ENCODE peak calls at places on chromosome 2, in nine cellular contexts. R is breast epithelium; Z is IMR-90; A is vagina; U is hepatocyte; Y is sigmoid colon; H is colonic mucosa; T is pancreas; L is CD8-positive, alpha-beta T cell. J is an unnamed sample.

GRCh38 chr2:238965371-238966273 is 117.7 kb downstream of the TWIST2 start:
- DNase-seq in R (no peak), Y (peak), L (no peak), U (no peak), T (no peak), Z (no peak), A (peak), H (peak), J (no peak)

GRCh38 chr2:226426292-226426736 is 373.3 kb downstream of the IRS1 start:
- DNase-seq in R (no peak), H (no peak), L (no peak), Z (peak), T (no peak), Y (no peak), A (no peak), U (no peak), J (no peak)

GRCh38 chr2:171923206-171923605 is 945 bp downstream of the HAT1 start:
- DNase-seq in U (peak), R (no peak), A (no peak), Z (peak), Y (no peak), T (peak), L (no peak), H (peak), J (no peak)

GRCh38 chr2:121085801-121086200 is 199.2 kb downstream of the TFCP2L1 start:
- DNase-seq in U (no peak), H (no peak), R (no peak), L (no peak), Z (no peak), A (no peak), T (no peak), Y (no peak), J (no peak)

GRCh38 chr2:143515318-143515717 is 386.1 kb downstream of the ARHGAP15 start:
- DNase-seq in Y (no peak), L (no peak), T (no peak), H (no peak), A (no peak), U (no peak), R (no peak), Z (no peak), J (no peak)

GRCh38 chr2:64656379-64656778 is 2.7 kb upstream of the SERTAD2 start:
- DNase-seq in T (no peak), H (no peak), Z (no peak), U (no peak), Y (no peak), A (no peak), R (no peak), L (no peak), J (no peak)

GRCh38 chr2:64807417-64807816 is 153.7 kb upstream of the SERTAD2 start:
- DNase-seq in H (no peak), U (peak), A (no peak), T (no peak), Z (peak), L (no peak), Y (no peak), R (no peak), J (no peak)

GRCh38 chr2:238069021-238069709 is 8.4 kb downstream of the SCLY start:
- DNase-seq in T (no peak), L (no peak), U (no peak), H (no peak), R (no peak), Z (no peak), Y (no peak), A (no peak), J (no peak)

GRCh38 chr2:182302174-182302573 is 124.7 kb downstream of the PDE1A start:
- DNase-seq in Z (peak), R (no peak), H (no peak), U (no peak), A (no peak), T (no peak), L (no peak), Y (no peak), J (no peak)

GRCh38 chr2:182187130-182187529 is 201.5 kb downstream of the PPP1R1C start:
- DNase-seq in U (no peak), L (no peak), T (no peak), Y (no peak), A (no peak), H (no peak), R (no peak), Z (no peak), J (no peak)

GRCh38 chr2:63861220-63861822 is 19.6 kb downstream of the UGP2 start:
- DNase-seq in U (peak), A (no peak), R (no peak), H (peak), Z (peak), L (peak), T (no peak), Y (peak), J (no peak)

GRCh38 chr2:98730851-98731708 is at the start of gene MGAT4A:
- DNase-seq in Z (no peak), Y (peak), H (peak), A (no peak), T (peak), U (peak), R (peak), L (peak), J (peak)

GRCh38 chr2:179336782-179337534 is 72.3 kb upstream of the SESTD1 start:
- DNase-seq in H (no peak), R (no peak), Y (no peak), A (no peak), T (no peak), U (peak), L (no peak), Z (peak), J (no peak)

GRCh38 chr2:237731663-237732062 is 66.9 kb upstream of the RBM44 start:
- DNase-seq in L (no peak), R (no peak), A (no peak), H (no peak), Z (peak), Y (peak), U (peak), T (no peak), J (no peak)

GRCh38 chr2:67628892-67629291 is 231.8 kb downstream of the ETAA1 start:
- DNase-seq in L (no peak), H (no peak), Z (no peak), R (no peak), Y (no peak), U (no peak), A (no peak), T (no peak), J (no peak)

GRCh38 chr2:7450188-7451156 is 533.3 kb downstream of the RNF144A start:
- DNase-seq in A (no peak), L (peak), U (no peak), R (no peak), Z (no peak), H (no peak), Y (no peak), T (no peak), J (no peak)

GRCh38 chr2:61759718-61760117 is 94.1 kb downstream of the FAM161A start:
- DNase-seq in Z (peak), R (no peak), Y (no peak), U (no peak), L (no peak), A (no peak), H (no peak), T (no peak), J (no peak)

GRCh38 chr2:239590995-239591915 is 190.4 kb upstream of the HDAC4 start:
- DNase-seq in L (no peak), T (no peak), R (no peak), H (no peak), A (no peak), Y (peak), Z (no peak), U (no peak), J (no peak)

GRCh38 chr2:2801458-2801857 is 470.4 kb upstream of the MYT1L start:
- DNase-seq in Y (no peak), H (no peak), Z (no peak), L (no peak), U (no peak), T (no peak), A (no peak), R (no peak), J (no peak)

GRCh38 chr2:148932536-148932935 is 57.5 kb downstream of the KIF5C start:
- DNase-seq in Y (no peak), H (no peak), T (no peak), L (no peak), R (no peak), A (no peak), U (no peak), Z (no peak), J (no peak)

GRCh38 chr2:64592994-64593655 is 60.6 kb downstream of the SERTAD2 start:
- DNase-seq in L (no peak), T (no peak), H (no peak), Z (peak), R (no peak), U (no peak), Y (peak), A (no peak), J (no peak)

GRCh38 chr2:168684921-168685618 is 117.4 kb upstream of the NOSTRIN start:
- DNase-seq in H (no peak), R (no peak), L (no peak), Z (no peak), A (no peak), T (no peak), Y (no peak), U (no peak), J (no peak)

GRCh38 chr2:160408575-160409291 is 84.9 kb downstream of the RBMS1 start:
- DNase-seq in Y (no peak), A (no peak), L (no peak), U (peak), Z (no peak), R (no peak), T (no peak), H (no peak), J (no peak)

GRCh38 chr2:42266236-42266635 is 94.8 kb downstream of the COX7A2L start:
- DNase-seq in Y (no peak), Z (no peak), T (no peak), A (no peak), L (no peak), R (no peak), H (no peak), U (no peak), J (no peak)

GRCh38 chr2:207625014-207625755 is at the start of gene METTL21A:
- DNase-seq in Z (peak), R (peak), A (no peak), T (peak), H (peak), L (peak), U (peak), Y (peak), J (peak)

GRCh38 chr2:127568128-127568527 is 32.6 kb downstream of the MYO7B start:
- DNase-seq in U (no peak), T (no peak), Y (peak), A (peak), Z (no peak), R (no peak), H (no peak), L (no peak), J (peak)

GRCh38 chr2:22992446-22992845 is 392.5 kb upstream of the KLHL29 start:
- DNase-seq in Z (no peak), H (no peak), A (no peak), T (no peak), U (no peak), R (no peak), Y (no peak), L (no peak), J (no peak)

GRCh38 chr2:198328454-198328853 is 524.1 kb downstream of the PLCL1 start:
- DNase-seq in Y (no peak), U (no peak), R (no peak), L (no peak), A (no peak), T (no peak), Z (no peak), H (no peak), J (no peak)

GRCh38 chr2:176852667-176853066 is 359.9 kb upstream of the HNRNPA3 start:
- DNase-seq in T (no peak), A (no peak), R (no peak), H (no peak), Z (no peak), Y (no peak), U (no peak), L (peak), J (peak)

GRCh38 chr2:25072606-25073005 is 30.7 kb downstream of the EFR3B start:
- DNase-seq in T (no peak), Z (no peak), H (no peak), Y (no peak), A (no peak), L (no peak), U (no peak), R (no peak), J (no peak)

GRCh38 chr2:165743442-165743841 is 50.6 kb downstream of the GALNT3 start:
- DNase-seq in R (no peak), L (no peak), Z (no peak), Y (no peak), T (no peak), H (no peak), U (no peak), A (no peak), J (no peak)

GRCh38 chr2:29527947-29528346 is 393.4 kb downstream of the ALK start:
- DNase-seq in H (no peak), A (no peak), R (no peak), T (no peak), Y (no peak), U (no peak), L (no peak), Z (no peak), J (no peak)

GRCh38 chr2:121722479-121722878 is 14.2 kb downstream of the NIFK start:
- DNase-seq in L (no peak), T (no peak), A (no peak), R (no peak), U (no peak), Y (no peak), Z (peak), H (no peak), J (no peak)

GRCh38 chr2:5560981-5561380 is 131.2 kb upstream of the SOX11 start:
- DNase-seq in H (no peak), R (no peak), A (no peak), Y (no peak), Z (peak), U (no peak), T (no peak), L (no peak), J (no peak)

GRCh38 chr2:144409241-144409640 is 110.7 kb downstream of the ZEB2 start:
- DNase-seq in Z (no peak), A (no peak), U (no peak), L (no peak), T (no peak), Y (no peak), H (no peak), R (no peak), J (no peak)

GRCh38 chr2:197183355-197183754 is 127.2 kb downstream of the ANKRD44 start:
- DNase-seq in U (no peak), R (no peak), Z (peak), Y (no peak), A (no peak), H (no peak), L (no peak), T (no peak), J (no peak)

GRCh38 chr2:143296089-143296488 is 166.9 kb downstream of the ARHGAP15 start:
- DNase-seq in H (no peak), T (no peak), L (no peak), A (no peak), Y (no peak), Z (no peak), R (no peak), U (no peak), J (no peak)

GRCh38 chr2:133109772-133110171 is 439.8 kb upstream of the LYPD1 start:
- DNase-seq in Z (peak), Y (no peak), T (no peak), H (no peak), A (no peak), U (no peak), L (no peak), R (no peak), J (no peak)

DNA sequence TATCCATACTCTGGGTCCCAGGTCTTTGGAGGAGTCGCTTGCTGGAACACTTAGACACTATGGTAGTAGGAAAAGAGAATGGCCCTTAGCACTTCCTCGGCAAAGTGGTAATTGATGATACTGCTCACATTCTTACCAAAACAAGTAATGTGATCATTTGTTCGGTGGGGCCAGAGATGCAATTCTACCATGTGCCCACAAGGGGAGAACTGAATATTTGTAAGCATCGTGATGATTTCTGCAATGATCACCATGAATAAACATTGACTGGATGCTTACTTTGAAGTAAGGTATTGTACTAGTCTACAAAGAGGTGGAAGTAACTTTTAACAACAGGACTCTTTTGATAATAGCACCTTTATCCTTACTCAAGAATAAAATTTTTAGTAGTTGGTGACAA is 109.7 kb downstream of the CD8B2 start:
- DNase-seq in A (no peak), U (no peak), Z (peak), L (no peak), T (no peak), R (no peak), Y (no peak), H (no peak), J (no peak)
- TF ChIP-seq CTCF in A (no peak), U (no peak), Z (peak), L (peak), T (no peak), R (peak), Y (no peak), H (peak), J (no peak)

GRCh38 chr2:234165421-234165820 is 114.9 kb downstream of the SPP2 start:
- DNase-seq in Z (peak), T (no peak), A (no peak), H (no peak), L (no peak), U (peak), R (peak), Y (no peak), J (no peak)
- TF ChIP-seq CTCF in Z (no peak), T (no peak), A (no peak), H (no peak), L (no peak), U (no peak), R (no peak), Y (no peak), J (no peak)

GRCh38 chr2:130727286-130727924 is 1.5 kb upstream of the GPR148 start:
- DNase-seq in H (peak), L (peak), R (peak), T (peak), Z (peak), A (no peak), Y (peak), U (peak), J (peak)
- TF ChIP-seq CTCF in H (no peak), L (no peak), R (no peak), T (no peak), Z (no peak), A (no peak), Y (no peak), U (no peak), J (no peak)

GRCh38 chr2:234249873-234250272 is 199.4 kb downstream of the SPP2 start:
- DNase-seq in T (no peak), L (no peak), R (peak), A (no peak), Z (peak), U (no peak), H (no peak), Y (no peak), J (no peak)

GRCh38 chr2:234247453-234248180 is 197.1 kb downstream of the SPP2 start:
- DNase-seq in T (no peak), Z (no peak), U (no peak), L (no peak), R (no peak), A (no peak), Y (no peak), H (no peak), J (no peak)

GRCh38 chr2:234251326-234252271 is 201.1 kb downstream of the SPP2 start:
- DNase-seq in A (no peak), R (peak), H (peak), Y (peak), T (no peak), U (peak), L (no peak), Z (peak), J (no peak)

GRCh38 chr2:234245945-234246344 is 195.4 kb downstream of the SPP2 start:
- DNase-seq in A (no peak), L (no peak), Z (peak), U (no peak), R (no peak), H (no peak), Y (no peak), T (no peak), J (no peak)

DNA sequence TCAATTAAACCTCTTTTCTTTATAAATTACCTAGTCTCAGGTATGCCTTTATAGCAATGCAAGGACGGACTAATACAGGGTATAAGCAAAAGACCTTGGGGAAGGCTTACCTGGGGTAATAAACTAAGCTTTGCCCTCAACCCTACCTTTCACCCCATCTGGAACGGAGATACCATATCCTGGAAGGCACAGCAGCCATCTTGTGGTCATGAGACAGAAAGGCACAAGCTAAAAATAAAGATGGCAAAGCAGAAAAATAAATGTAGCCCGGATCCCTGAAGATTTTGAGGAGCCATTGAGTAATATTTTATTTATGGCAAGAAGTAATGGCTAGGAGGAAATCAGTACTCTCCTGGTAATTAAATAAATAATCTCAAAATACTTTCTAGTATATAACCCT is 198.5 kb downstream of the SPP2 start:
- DNase-seq in U (no peak), T (no peak), R (no peak), A (no peak), L (no peak), Y (no peak), H (no peak), Z (no peak), J (no peak)
- TF ChIP-seq CTCF in U (no peak), T (no peak), R (no peak), A (no peak), L (no peak), Y (no peak), H (no peak), Z (no peak), J (no peak)

DNA sequence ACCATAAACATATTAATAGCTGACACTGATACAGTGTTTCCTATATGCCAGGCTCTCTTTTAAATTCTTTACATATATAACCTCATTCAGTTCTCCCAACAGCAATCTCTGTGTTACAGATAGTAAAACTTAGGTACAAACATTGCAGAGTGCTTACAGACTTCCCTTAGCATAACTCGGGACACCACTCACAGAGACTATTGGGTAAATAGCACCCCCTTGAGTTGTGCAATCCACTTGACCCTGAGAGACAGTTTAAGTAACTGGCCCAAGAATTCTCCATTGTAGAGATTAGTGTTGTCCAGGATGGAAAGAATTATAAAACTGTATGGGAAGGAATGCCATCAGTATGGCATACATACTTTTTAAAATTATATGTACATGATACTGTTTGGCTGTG is 110.1 kb downstream of the POLE4 start:
- DNase-seq in A (no peak), Y (no peak), L (no peak), T (no peak), R (no peak), H (no peak), U (no peak), Z (peak), J (no peak)
- TF ChIP-seq CTCF in A (no peak), Y (no peak), L (no peak), T (no peak), R (no peak), H (no peak), U (no peak), Z (no peak), J (no peak)

GRCh38 chr2:156110890-156111289 is 221.6 kb downstream of the NR4A2 start:
- DNase-seq in L (no peak), Y (no peak), A (no peak), Z (no peak), U (peak), R (no peak), H (peak), T (peak), J (no peak)
- TF ChIP-seq CTCF in L (no peak), Y (no peak), A (no peak), Z (no peak), U (peak), R (no peak), H (no peak), T (no peak), J (no peak)

GRCh38 chr2:56185582-56186046 is 1.8 kb downstream of the CCDC85A start:
- DNase-seq in L (no peak), R (no peak), H (peak), T (peak), A (no peak), Z (no peak), U (peak), Y (no peak), J (no peak)
- TF ChIP-seq CTCF in L (no peak), R (no peak), H (no peak), T (no peak), A (no peak), Z (no peak), U (peak), Y (no peak), J (no peak)